ENCODE peak calls at places on chromosomes 7 and 10, in five cellular contexts. P is Calu3, A is sigmoid colon, T is AG09309, W is dorsolateral prefrontal cortex. X is an unnamed sample.

GRCh38 chr7:106001196-106001595 is 38.1 kb downstream of the CDHR3 start:
- DNase-seq in T (no peak), P (no peak), A (no peak), W (no peak), X (no peak)

GRCh38 chr7:151992375-151992774 is 33.1 kb upstream of the GALNT11 start:
- DNase-seq in P (peak; percentile 70), A (peak; percentile 70), W (no peak), T (no peak), X (no peak)

GRCh38 chr10:24418532-24418931 is 209.6 kb downstream of the KIAA1217 start:
- DNase-seq in W (no peak), T (no peak), P (no peak), A (no peak), X (no peak)

GRCh38 chr7:154720016-154720415 is 282.9 kb downstream of the PAXIP1 start:
- DNase-seq in P (no peak), T (no peak), W (no peak), A (no peak), X (no peak)

GRCh38 chr7:92461027-92462003 is 14.0 kb downstream of the GATAD1 start:
- DNase-seq in T (no peak), W (no peak), A (no peak), P (peak; percentile 30), X (no peak)

GRCh38 chr10:22854935-22855421 is 72.9 kb upstream of the ARMC3 start:
- DNase-seq in A (no peak), T (no peak), P (no peak), W (no peak), X (no peak)

GRCh38 chr10:30529373-30529998 is 95.5 kb downstream of the MAP3K8 start:
- DNase-seq in W (peak; percentile 24), P (no peak), T (no peak), A (peak; percentile 85), X (peak; percentile 80)

GRCh38 chr10:84138478-84139125 is 707 bp upstream of the GHITM start:
- DNase-seq in A (no peak), P (peak; percentile 12), T (no peak), W (no peak), X (no peak)

GRCh38 chr7:116097365-116098009 is 66.9 kb upstream of the TFEC start:
- DNase-seq in W (no peak), A (no peak), P (peak; percentile 36), T (peak; percentile 35), X (no peak)

GRCh38 chr10:60508831-60509230 is 119.2 kb upstream of the ANK3 start:
- DNase-seq in P (no peak), A (no peak), W (no peak), T (no peak), X (no peak)

GRCh38 chr7:84582747-84583146 is 388.2 kb upstream of the SEMA3A start:
- DNase-seq in T (no peak), A (no peak), W (no peak), P (no peak), X (no peak)

GRCh38 chr7:110839866-110840265 is 251.1 kb upstream of the LRRN3 start:
- DNase-seq in W (no peak), P (peak; percentile 2), T (no peak), A (no peak), X (no peak)

GRCh38 chr7:51046103-51046466 is 263.4 kb upstream of the GRB10 start:
- DNase-seq in A (no peak), W (no peak), P (peak; percentile 83), T (no peak), X (no peak)

GRCh38 chr10:59585046-59585700 is 124.5 kb downstream of the SLC16A9 start:
- DNase-seq in W (peak; percentile 40), P (peak; percentile 17), T (no peak), A (no peak), X (no peak)

GRCh38 chr10:67141300-67141699 is 215.5 kb downstream of the LRRTM3 start:
- DNase-seq in T (no peak), W (no peak), P (no peak), A (no peak), X (no peak)

GRCh38 chr7:27164381-27165088 is 802 bp downstream of the HOXA9 start:
- DNase-seq in A (peak; percentile 87), W (no peak), P (no peak), T (no peak), X (no peak)

GRCh38 chr10:114009281-114009996 is 34.2 kb upstream of the ADRB1 start:
- DNase-seq in T (no peak), P (no peak), W (no peak), A (no peak), X (no peak)

GRCh38 chr7:82714883-82715282 is 271.3 kb upstream of the CACNA2D1 start:
- DNase-seq in W (no peak), T (peak; percentile 11), P (no peak), A (no peak), X (no peak)

GRCh38 chr10:78623577-78624215 is 445.1 kb upstream of the ZMIZ1 start:
- DNase-seq in T (peak; percentile 55), A (no peak), P (peak; percentile 69), W (no peak), X (no peak)

GRCh38 chr7:94509879-94510581 is 421 bp downstream of the CASD1 start:
- DNase-seq in W (peak; percentile 59), T (no peak), A (peak; percentile 77), P (peak; percentile 66), X (peak; percentile 81)

GRCh38 chr10:131874991-131875451 is 25.8 kb upstream of the PPP2R2D start:
- DNase-seq in P (peak; percentile 82), T (peak; percentile 39), A (peak; percentile 80), W (peak; percentile 64), X (no peak)
- TF ChIP-seq CTCF in P (peak; percentile 64), T (peak; percentile 77), A (peak; percentile 3), W (peak; percentile 73), X (no peak)

GRCh38 chr10:85613391-85613790 is 753.2 kb downstream of the GRID1 start:
- DNase-seq in W (no peak), A (no peak), P (no peak), T (no peak), X (no peak)

GRCh38 chr10:85612378-85612775 is 754.2 kb downstream of the GRID1 start:
- DNase-seq in P (no peak), W (no peak), T (no peak), A (no peak), X (peak; percentile 11)

GRCh38 chr10:85611746-85612377 is 754.7 kb downstream of the GRID1 start:
- DNase-seq in T (no peak), W (no peak), P (no peak), A (no peak), X (peak; percentile 61)

GRCh38 chr10:85611093-85611740 is 755.4 kb downstream of the GRID1 start:
- DNase-seq in T (no peak), A (no peak), P (no peak), W (no peak), X (peak; percentile 36)

DNA sequence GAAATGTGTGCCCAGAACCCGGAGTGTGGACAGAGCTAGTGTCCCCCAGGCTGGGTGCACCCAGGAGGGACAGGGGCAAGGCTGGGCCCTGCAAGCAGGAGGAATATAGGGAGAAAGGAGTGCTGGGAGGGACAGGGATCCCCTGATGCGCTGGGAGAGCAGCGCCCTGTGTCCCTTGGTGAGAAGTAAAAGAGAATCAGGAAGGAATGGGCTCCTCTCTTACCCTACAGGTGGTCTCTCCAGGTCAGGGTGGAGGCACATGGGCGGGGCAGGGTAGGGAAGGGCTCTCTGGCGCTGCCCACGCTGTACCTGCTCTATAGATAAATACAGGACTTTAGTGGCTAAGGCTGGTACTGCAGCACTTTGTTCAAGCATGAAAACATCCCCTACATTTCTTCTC is 753.8 kb downstream of the GRID1 start:
- DNase-seq in P (no peak), T (no peak), A (no peak), W (no peak), X (peak; percentile 35)
- TF ChIP-seq CTCF in P (peak; percentile 18), T (no peak), A (no peak), W (peak; percentile 9), X (no peak)

GRCh38 chr7:132073920-132074589 is 502.2 kb downstream of the PLXNA4 start:
- DNase-seq in A (no peak), W (no peak), P (no peak), T (no peak), X (no peak)
- TF ChIP-seq CTCF in A (no peak), W (no peak), P (no peak), T (no peak), X (no peak)

GRCh38 chr7:42886866-42887509 is 24.9 kb downstream of the C7orf25 start:
- DNase-seq in T (no peak), W (no peak), A (no peak), P (no peak), X (no peak)

GRCh38 chr7:42880392-42880791 is 31.5 kb downstream of the C7orf25 start:
- DNase-seq in W (no peak), T (no peak), P (no peak), A (no peak), X (no peak)

GRCh38 chr7:42883950-42884349 is 27.9 kb downstream of the C7orf25 start:
- DNase-seq in T (no peak), P (no peak), W (no peak), A (no peak), X (no peak)

GRCh38 chr7:42886129-42886528 is 25.7 kb downstream of the C7orf25 start:
- DNase-seq in T (no peak), P (no peak), A (no peak), W (no peak), X (no peak)
- TF ChIP-seq CTCF in T (peak; percentile 42), P (no peak), A (no peak), W (peak; percentile 39), X (no peak)

GRCh38 chr10:52778511-52779392 is 6.2 kb upstream of the MBL2 start:
- DNase-seq in T (no peak), W (no peak), P (no peak), A (no peak), X (no peak)
- TF ChIP-seq CTCF in T (peak; percentile 90), W (peak; percentile 48), P (peak; percentile 55), A (no peak), X (no peak)

DNA sequence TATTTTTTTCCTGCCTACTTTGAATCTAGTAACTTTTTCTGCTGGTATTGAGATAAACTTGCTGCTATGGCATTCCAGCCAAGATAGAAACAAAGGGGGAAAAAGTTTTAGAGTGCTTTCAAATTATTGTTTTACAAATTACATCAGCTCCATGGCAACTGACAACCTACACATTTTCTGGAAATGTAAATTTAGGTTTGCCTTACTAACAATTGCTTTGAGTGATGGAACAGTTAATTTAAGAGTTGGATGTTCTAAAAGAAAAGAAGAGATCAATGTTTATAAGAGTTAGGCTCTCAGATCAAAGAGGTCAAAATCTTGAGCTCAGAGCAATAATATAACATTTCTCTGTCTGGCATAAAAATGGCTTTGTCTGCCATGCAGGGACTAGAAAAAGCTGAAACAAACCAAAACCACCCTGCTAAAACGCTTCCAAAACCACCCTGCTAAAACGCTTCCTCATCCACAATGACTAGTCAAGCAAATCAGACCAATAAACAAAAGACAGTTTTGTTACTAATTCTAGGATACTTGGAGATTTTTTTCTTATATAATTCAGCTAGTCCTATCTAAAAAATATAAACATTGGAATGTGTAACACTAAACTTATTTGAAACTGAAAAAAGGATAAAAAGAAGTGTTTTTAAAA is 32.4 kb downstream of the ORC5 start:
- DNase-seq in W (no peak), P (no peak), T (no peak), A (no peak), X (no peak)
- TF ChIP-seq CTCF in W (no peak), P (no peak), T (no peak), A (no peak), X (no peak)